ENCODE peak calls at places on chromosomes 1 and 21, in seven cellular contexts. Q, L, A, I, G, N and K are unnamed samples.

GRCh38 chr1:220267630-220268029 is 4.6 kb downstream of the RAB3GAP2 start:
- DNase-seq in Q (no peak), L (no peak), A (no peak), I (no peak), G (no peak), N (no peak), K (no peak)

GRCh38 chr1:14149431-14149830 is 449.1 kb upstream of the KAZN start:
- DNase-seq in Q (peak), L (no peak), A (no peak), I (no peak), G (peak), N (no peak), K (no peak)

GRCh38 chr1:184276416-184276815 is 110.4 kb upstream of the C1orf21 start:
- DNase-seq in Q (no peak), L (no peak), A (no peak), I (no peak), G (no peak), N (no peak), K (no peak)

GRCh38 chr21:22890656-22891055 is 1892.4 kb downstream of the NCAM2 start:
- DNase-seq in Q (no peak), L (no peak), A (no peak), I (no peak), G (no peak), N (no peak), K (no peak)

GRCh38 chr1:53627031-53627430 is 111.9 kb downstream of the GLIS1 start:
- DNase-seq in Q (no peak), L (no peak), A (no peak), I (no peak), G (peak), N (no peak), K (no peak)

GRCh38 chr1:113779542-113779941 is 20.3 kb upstream of the PHTF1 start:
- DNase-seq in Q (no peak), L (no peak), A (no peak), I (no peak), G (no peak), N (no peak), K (no peak)

GRCh38 chr1:17259233-17259873 is 10.5 kb downstream of the PADI3 start:
- DNase-seq in Q (peak), L (no peak), A (no peak), I (no peak), G (no peak), N (no peak), K (no peak)

GRCh38 chr1:204601979-204602653 is 83.4 kb downstream of the LRRN2 start:
- DNase-seq in Q (no peak), L (no peak), A (no peak), I (no peak), G (no peak), N (no peak), K (no peak)

GRCh38 chr1:200625381-200625824 is 4.9 kb upstream of the KIF14 start:
- DNase-seq in Q (no peak), L (peak), A (no peak), I (no peak), G (no peak), N (peak), K (no peak)

GRCh38 chr21:43865471-43866181 is 603 bp downstream of the AGPAT3 start:
- DNase-seq in Q (peak), L (no peak), A (no peak), I (peak), G (peak), N (peak), K (no peak)

GRCh38 chr1:209772116-209772515 is 12.2 kb downstream of the C1orf74 start:
- DNase-seq in Q (no peak), L (no peak), A (no peak), I (no peak), G (peak), N (no peak), K (no peak)

GRCh38 chr1:192516776-192517297 is 58.7 kb upstream of the RGS1 start:
- DNase-seq in Q (no peak), L (peak), A (no peak), I (peak), G (no peak), N (peak), K (no peak)

GRCh38 chr1:19156676-19157075 is 53.4 kb downstream of the UBR4 start:
- DNase-seq in Q (no peak), L (no peak), A (no peak), I (no peak), G (no peak), N (no peak), K (no peak)

GRCh38 chr1:230067441-230067870 is 418 bp downstream of the GALNT2 start:
- DNase-seq in Q (peak), L (no peak), A (no peak), I (peak), G (peak), N (peak), K (peak)

GRCh38 chr1:153963850-153964331 is 554 bp upstream of the SLC39A1 start:
- DNase-seq in Q (no peak), L (no peak), A (no peak), I (no peak), G (no peak), N (no peak), K (peak)

GRCh38 chr1:71861022-71861421 is 421.3 kb downstream of the NEGR1 start:
- DNase-seq in Q (no peak), L (no peak), A (no peak), I (no peak), G (no peak), N (no peak), K (no peak)

GRCh38 chr1:15939181-15940109 is 36.5 kb downstream of the ZBTB17 start:
- DNase-seq in Q (no peak), L (no peak), A (no peak), I (no peak), G (peak), N (no peak), K (peak)

GRCh38 chr1:71049951-71050598 is 2.5 kb upstream of the PTGER3 start:
- DNase-seq in Q (peak), L (peak), A (no peak), I (peak), G (peak), N (no peak), K (peak)

GRCh38 chr1:103160281-103160680 is 52.0 kb upstream of the COL11A1 start:
- DNase-seq in Q (no peak), L (no peak), A (no peak), I (no peak), G (no peak), N (no peak), K (no peak)

GRCh38 chr1:63635681-63636080 is 42.5 kb downstream of the PGM1 start:
- DNase-seq in Q (no peak), L (no peak), A (no peak), I (no peak), G (no peak), N (no peak), K (no peak)

GRCh38 chr1:216325946-216326345 is 97.3 kb downstream of the USH2A start:
- DNase-seq in Q (no peak), L (no peak), A (no peak), I (no peak), G (no peak), N (no peak), K (no peak)

GRCh38 chr1:226708967-226709396 is 30.1 kb downstream of the ITPKB start:
- DNase-seq in Q (no peak), L (no peak), A (no peak), I (no peak), G (no peak), N (no peak), K (no peak)

GRCh38 chr1:183913556-183913955 is 108.6 kb downstream of the RGL1 start:
- DNase-seq in Q (no peak), L (no peak), A (no peak), I (no peak), G (no peak), N (no peak), K (no peak)

GRCh38 chr1:46769028-46769740 is 29.7 kb upstream of the CYP4B1 start:
- DNase-seq in Q (no peak), L (no peak), A (no peak), I (no peak), G (no peak), N (no peak), K (no peak)

GRCh38 chr1:55234016-55234415 is 18.9 kb upstream of the USP24 start:
- DNase-seq in Q (no peak), L (no peak), A (no peak), I (no peak), G (no peak), N (no peak), K (no peak)
- TF ChIP-seq TAF1 in Q (no peak), L (no peak), A (no peak), I (no peak), G (no peak), N (no peak), K (no peak)

DNA sequence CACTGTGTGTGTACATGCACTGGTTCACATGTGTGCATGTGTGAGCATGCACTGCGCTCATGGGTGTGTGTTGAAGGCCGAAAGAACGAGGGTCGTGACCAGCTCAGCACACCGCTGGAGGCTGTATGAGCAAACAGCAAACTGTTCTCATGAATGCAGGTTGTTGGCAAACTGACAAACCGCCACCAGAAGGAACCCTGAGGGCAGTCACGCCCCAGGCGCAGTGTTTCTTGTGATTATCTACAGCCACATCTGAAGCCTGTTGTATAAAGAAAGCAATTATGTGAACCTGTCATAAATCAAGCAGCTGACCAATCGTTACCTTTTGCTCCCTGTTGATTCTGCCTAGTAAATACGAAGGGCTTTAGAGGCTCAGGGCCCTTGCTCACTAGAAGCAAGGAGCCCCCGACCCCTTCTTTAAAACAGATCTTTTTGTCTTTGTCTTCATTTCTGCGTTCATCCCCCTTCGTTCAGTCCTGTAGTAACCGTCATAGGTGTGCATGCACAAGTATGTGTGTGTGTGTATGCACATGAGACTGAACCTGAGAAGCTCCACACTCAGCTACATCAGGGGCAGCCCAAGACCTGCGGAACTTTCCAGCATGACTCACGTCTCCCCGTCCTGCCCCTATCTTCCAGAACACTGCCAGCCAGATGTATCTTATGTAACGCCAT is 16.8 kb upstream of the RIPK4 start:
- DNase-seq in Q (no peak), L (no peak), A (no peak), I (no peak), G (no peak), N (no peak), K (no peak)
- TF ChIP-seq TAF1 in Q (no peak), L (no peak), A (no peak), I (no peak), G (no peak), N (no peak), K (no peak)

GRCh38 chr1:232594018-232594502 is 35.9 kb downstream of the SIPA1L2 start:
- DNase-seq in Q (no peak), L (no peak), A (no peak), I (no peak), G (no peak), N (no peak), K (no peak)
- TF ChIP-seq TAF1 in Q (no peak), L (no peak), A (no peak), I (no peak), G (no peak), N (no peak), K (no peak)

GRCh38 chr1:51249445-51249844 is 13.4 kb downstream of the RNF11 start:
- DNase-seq in Q (no peak), L (no peak), A (no peak), I (no peak), G (no peak), N (no peak), K (peak)
- TF ChIP-seq TAF1 in Q (no peak), L (no peak), A (no peak), I (no peak), G (no peak), N (no peak), K (no peak)

GRCh38 chr1:26832249-26832960 is 5.9 kb downstream of the ZDHHC18 start:
- DNase-seq in Q (no peak), L (no peak), A (no peak), I (no peak), G (no peak), N (no peak), K (no peak)

GRCh38 chr1:26831059-26831458 is 4.6 kb downstream of the ZDHHC18 start:
- DNase-seq in Q (no peak), L (no peak), A (no peak), I (no peak), G (no peak), N (no peak), K (no peak)

GRCh38 chr1:26829214-26829911 is 2.9 kb downstream of the ZDHHC18 start:
- DNase-seq in Q (no peak), L (no peak), A (no peak), I (no peak), G (no peak), N (no peak), K (no peak)

GRCh38 chr1:26833432-26834405 is 7.2 kb downstream of the ZDHHC18 start:
- DNase-seq in Q (no peak), L (peak), A (no peak), I (peak), G (no peak), N (peak), K (no peak)

DNA sequence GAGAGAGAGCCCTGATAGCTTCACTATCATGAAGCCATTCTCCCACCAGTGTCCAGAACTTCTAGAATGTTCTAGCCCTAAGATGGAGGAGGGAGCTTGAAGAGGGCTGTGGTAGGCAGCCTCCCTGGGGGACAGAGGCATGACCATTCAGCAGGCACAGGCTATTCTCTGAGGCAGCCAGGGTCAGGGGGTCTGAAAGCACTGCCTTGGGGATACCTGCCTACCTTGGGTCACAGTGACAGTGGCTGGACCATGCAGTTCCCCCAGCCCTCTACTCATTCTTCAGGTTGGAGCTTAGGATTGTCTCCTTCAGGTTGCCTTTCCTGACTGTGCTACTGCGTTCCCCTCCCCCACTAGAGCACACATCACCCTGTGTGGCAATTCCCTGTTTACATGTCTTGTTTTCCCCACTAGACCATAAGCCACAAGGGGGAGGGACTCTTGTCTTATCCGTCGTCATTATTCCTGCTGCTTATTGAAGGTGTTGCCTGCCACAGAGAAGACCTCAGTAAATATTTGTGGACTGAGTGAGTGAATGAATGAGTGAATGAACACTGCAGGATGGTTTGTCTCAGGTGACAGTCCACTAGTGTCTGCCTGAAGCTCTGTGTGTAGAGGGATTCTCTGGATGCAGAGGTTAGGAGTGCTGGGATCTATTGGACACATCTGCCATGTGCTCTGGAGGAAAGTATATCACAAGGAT is 5.2 kb downstream of the ZDHHC18 start:
- DNase-seq in Q (no peak), L (no peak), A (no peak), I (no peak), G (no peak), N (no peak), K (peak)
- TF ChIP-seq TAF1 in Q (no peak), L (no peak), A (no peak), I (no peak), G (no peak), N (no peak), K (no peak)

GRCh38 chr1:214660190-214660589 is 57.2 kb downstream of the CENPF start:
- DNase-seq in Q (no peak), L (no peak), A (no peak), I (no peak), G (no peak), N (no peak), K (no peak)

GRCh38 chr1:214658785-214659184 is 55.8 kb downstream of the CENPF start:
- DNase-seq in Q (peak), L (no peak), A (no peak), I (no peak), G (no peak), N (no peak), K (peak)

GRCh38 chr1:214662386-214662785 is 59.4 kb downstream of the CENPF start:
- DNase-seq in Q (no peak), L (no peak), A (no peak), I (no peak), G (no peak), N (no peak), K (no peak)

GRCh38 chr1:214658175-214658574 is 55.2 kb downstream of the CENPF start:
- DNase-seq in Q (no peak), L (no peak), A (no peak), I (no peak), G (no peak), N (no peak), K (no peak)

GRCh38 chr1:214660900-214661299 is 57.9 kb downstream of the CENPF start:
- DNase-seq in Q (no peak), L (no peak), A (no peak), I (no peak), G (no peak), N (no peak), K (peak)
- TF ChIP-seq TAF1 in Q (no peak), L (no peak), A (no peak), I (no peak), G (no peak), N (no peak), K (no peak)

GRCh38 chr1:96683931-96684330 is 37.7 kb upstream of the PTBP2 start:
- DNase-seq in Q (no peak), L (no peak), A (no peak), I (no peak), G (no peak), N (no peak), K (no peak)

GRCh38 chr1:96684737-96685136 is 36.8 kb upstream of the PTBP2 start:
- DNase-seq in Q (no peak), L (no peak), A (no peak), I (no peak), G (no peak), N (no peak), K (no peak)

GRCh38 chr1:96688737-96689136 is 32.8 kb upstream of the PTBP2 start:
- DNase-seq in Q (no peak), L (no peak), A (no peak), I (no peak), G (peak), N (no peak), K (peak)
- TF ChIP-seq TAF1 in Q (no peak), L (no peak), A (no peak), I (no peak), G (no peak), N (no peak), K (no peak)

GRCh38 chr1:88697503-88697902 is 13.4 kb downstream of the PKN2 start:
- DNase-seq in Q (no peak), L (no peak), A (no peak), I (no peak), G (no peak), N (no peak), K (no peak)
- TF ChIP-seq TAF1 in Q (no peak), L (no peak), A (no peak), I (no peak), G (no peak), N (no peak), K (no peak)

GRCh38 chr1:207762622-207763021 is 10.8 kb downstream of the CD46 start:
- DNase-seq in Q (no peak), L (no peak), A (no peak), I (no peak), G (no peak), N (no peak), K (no peak)
- TF ChIP-seq TAF1 in Q (no peak), L (no peak), A (no peak), I (no peak), G (no peak), N (no peak), K (no peak)

GRCh38 chr1:5768014-5768413 is 224.2 kb downstream of the NPHP4 start:
- DNase-seq in Q (no peak), L (no peak), A (no peak), I (no peak), G (no peak), N (no peak), K (no peak)

GRCh38 chr1:5769760-5770159 is 222.5 kb downstream of the NPHP4 start:
- DNase-seq in Q (no peak), L (no peak), A (no peak), I (no peak), G (no peak), N (no peak), K (no peak)

GRCh38 chr1:5769146-5769545 is 223.1 kb downstream of the NPHP4 start:
- DNase-seq in Q (no peak), L (no peak), A (no peak), I (no peak), G (no peak), N (no peak), K (no peak)

GRCh38 chr1:5771788-5772187 is 220.4 kb downstream of the NPHP4 start:
- DNase-seq in Q (no peak), L (no peak), A (no peak), I (no peak), G (no peak), N (no peak), K (no peak)

GRCh38 chr1:5770981-5771765 is 221.1 kb downstream of the NPHP4 start:
- DNase-seq in Q (no peak), L (no peak), A (no peak), I (no peak), G (peak), N (no peak), K (peak)
- TF ChIP-seq TAF1 in Q (no peak), L (no peak), A (no peak), I (no peak), G (no peak), N (no peak), K (no peak)